ENCODE peak calls at places on chromosomes 16 and 17, in six cellular contexts. One of them, this sample, is unnamed.

GRCh38 chr16:72827907-72828306 is 220.0 kb downstream of the ZFHX3 start:
- DNase-seq in suprapubic skin: no peak
- DNase-seq in K562: no peak
- DNase-seq in tibial nerve: no peak
- DNase-seq in GM12878: no peak
- DNase-seq in A549: no peak
- DNase-seq in this sample: no peak

GRCh38 chr16:56824335-56824734 is 40.7 kb upstream of the SLC12A3 start:
- DNase-seq in suprapubic skin: no peak
- DNase-seq in tibial nerve: no peak
- DNase-seq in GM12878: no peak
- DNase-seq in K562: no peak
- DNase-seq in A549: peak; percentile 39
- DNase-seq in this sample: peak; percentile 29

GRCh38 chr16:73068546-73069401 is 20.8 kb upstream of the ZFHX3 start:
- DNase-seq in GM12878: no peak
- DNase-seq in tibial nerve: no peak
- DNase-seq in K562: no peak
- DNase-seq in suprapubic skin: peak; percentile 69
- DNase-seq in A549: no peak
- DNase-seq in this sample: no peak

GRCh38 chr17:63435681-63436522 is 10.2 kb downstream of the CYB561 start:
- DNase-seq in tibial nerve: no peak
- DNase-seq in K562: no peak
- DNase-seq in GM12878: no peak
- DNase-seq in suprapubic skin: no peak
- DNase-seq in A549: peak; percentile 48
- DNase-seq in this sample: peak; percentile 67

GRCh38 chr17:73591278-73592078 is 52.8 kb downstream of the SDK2 start:
- DNase-seq in suprapubic skin: no peak
- DNase-seq in GM12878: peak; percentile 47
- DNase-seq in tibial nerve: no peak
- DNase-seq in K562: no peak
- DNase-seq in A549: no peak
- DNase-seq in this sample: no peak

GRCh38 chr17:67801626-67802175 is 23.6 kb upstream of the BPTF start:
- DNase-seq in tibial nerve: no peak
- DNase-seq in K562: peak; percentile 51
- DNase-seq in suprapubic skin: no peak
- DNase-seq in GM12878: no peak
- DNase-seq in A549: no peak
- DNase-seq in this sample: no peak

GRCh38 chr17:58960068-58960467 is 146.6 kb downstream of the TRIM37 start:
- DNase-seq in suprapubic skin: no peak
- DNase-seq in GM12878: no peak
- DNase-seq in A549: peak; percentile 16
- DNase-seq in K562: peak; percentile 36
- DNase-seq in tibial nerve: no peak
- DNase-seq in this sample: no peak

GRCh38 chr17:72922223-72922622 is 170.3 kb downstream of the SLC39A11 start:
- DNase-seq in suprapubic skin: no peak
- DNase-seq in K562: no peak
- DNase-seq in A549: no peak
- DNase-seq in tibial nerve: no peak
- DNase-seq in GM12878: no peak
- DNase-seq in this sample: no peak

GRCh38 chr17:73969956-73970355 is 233.5 kb upstream of the RPL38 start:
- DNase-seq in suprapubic skin: no peak
- DNase-seq in K562: no peak
- DNase-seq in tibial nerve: peak; percentile 48
- DNase-seq in GM12878: no peak
- DNase-seq in A549: no peak
- DNase-seq in this sample: no peak

GRCh38 chr16:62068747-62069146 is 32.5 kb upstream of the CDH8 start:
- DNase-seq in suprapubic skin: no peak
- DNase-seq in GM12878: no peak
- DNase-seq in tibial nerve: no peak
- DNase-seq in A549: no peak
- DNase-seq in K562: peak; percentile 21
- DNase-seq in this sample: no peak

GRCh38 chr17:76709077-76709950 is 1.5 kb downstream of the MXRA7 start:
- DNase-seq in K562: peak; percentile 55
- DNase-seq in tibial nerve: peak; percentile 89
- DNase-seq in GM12878: no peak
- DNase-seq in suprapubic skin: peak; percentile 88
- DNase-seq in A549: no peak
- DNase-seq in this sample: peak; percentile 50

GRCh38 chr16:2912330-2913199 is 834 bp downstream of the FLYWCH1 start:
- DNase-seq in A549: peak; percentile 28
- DNase-seq in K562: peak; percentile 57
- DNase-seq in tibial nerve: peak; percentile 41
- DNase-seq in GM12878: no peak
- DNase-seq in suprapubic skin: no peak
- DNase-seq in this sample: peak; percentile 33

GRCh38 chr17:7204335-7204734 is 15.3 kb downstream of the DLG4 start:
- DNase-seq in suprapubic skin: peak; percentile 59
- DNase-seq in K562: no peak
- DNase-seq in A549: no peak
- DNase-seq in GM12878: no peak
- DNase-seq in tibial nerve: no peak
- DNase-seq in this sample: no peak

GRCh38 chr16:82892327-82892726 is 265.6 kb downstream of the CDH13 start:
- DNase-seq in K562: no peak
- DNase-seq in tibial nerve: no peak
- DNase-seq in A549: no peak
- DNase-seq in suprapubic skin: no peak
- DNase-seq in GM12878: no peak
- DNase-seq in this sample: no peak

DNA sequence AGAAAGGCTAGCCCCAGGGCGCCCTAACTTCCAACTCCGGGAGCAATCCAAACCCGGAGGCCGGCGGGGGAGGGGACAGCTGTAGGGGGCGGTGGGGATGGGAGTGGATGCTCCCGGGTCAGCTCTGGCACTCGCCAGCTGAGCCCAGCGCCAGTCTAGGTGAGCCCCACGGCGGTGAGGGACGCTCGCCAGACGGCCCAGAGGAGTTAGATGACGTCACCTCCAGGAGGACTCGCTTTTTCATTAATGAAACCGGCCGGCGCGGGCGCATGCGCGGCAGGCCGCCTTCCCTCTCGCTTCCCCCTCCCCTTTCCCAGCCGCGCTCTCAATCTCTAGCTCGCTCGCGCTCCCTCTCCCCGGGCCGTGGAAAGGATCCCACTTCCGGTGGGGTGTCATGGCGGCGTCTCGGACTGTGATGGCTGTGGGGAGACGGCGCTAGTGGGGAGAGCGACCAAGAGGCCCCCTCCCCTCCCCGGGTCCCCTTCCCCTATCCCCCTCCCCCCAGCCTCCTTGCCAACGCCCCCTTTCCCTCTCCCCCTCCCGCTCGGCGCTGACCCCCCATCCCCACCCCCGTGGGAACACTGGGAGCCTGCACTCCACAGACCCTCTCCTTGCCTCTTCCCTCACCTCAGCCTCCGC is at the start of gene NF1:
- DNase-seq in tibial nerve: peak; percentile 90
- DNase-seq in GM12878: peak; percentile 63
- DNase-seq in K562: peak; percentile 98
- DNase-seq in A549: peak; percentile 99
- DNase-seq in suprapubic skin: peak; percentile 97
- DNase-seq in this sample: peak; percentile 98
- TF ChIP-seq CTCF in tibial nerve: no peak
- TF ChIP-seq CTCF in GM12878: no peak
- TF ChIP-seq CTCF in K562: no peak
- TF ChIP-seq CTCF in A549: no peak
- TF ChIP-seq CTCF in suprapubic skin: no peak
- TF ChIP-seq CTCF in this sample: no peak

GRCh38 chr16:66661210-66661560 is 35.4 kb downstream of the CMTM4 start:
- DNase-seq in A549: no peak
- DNase-seq in K562: peak; percentile 23
- DNase-seq in tibial nerve: no peak
- DNase-seq in suprapubic skin: no peak
- DNase-seq in GM12878: no peak
- DNase-seq in this sample: no peak
- TF ChIP-seq EP300 in A549: no peak
- TF ChIP-seq EP300 in K562: no peak
- TF ChIP-seq EP300 in tibial nerve: no peak
- TF ChIP-seq EP300 in suprapubic skin: no peak
- TF ChIP-seq EP300 in GM12878: no peak
- TF ChIP-seq EP300 in this sample: no peak

GRCh38 chr17:47980516-47980915 is 9.6 kb downstream of the CDK5RAP3 start:
- DNase-seq in GM12878: no peak
- DNase-seq in K562: no peak
- DNase-seq in A549: no peak
- DNase-seq in suprapubic skin: no peak
- DNase-seq in tibial nerve: no peak
- DNase-seq in this sample: no peak

GRCh38 chr17:47981462-47981861 is 10.5 kb downstream of the CDK5RAP3 start:
- DNase-seq in tibial nerve: no peak
- DNase-seq in A549: no peak
- DNase-seq in GM12878: no peak
- DNase-seq in K562: no peak
- DNase-seq in suprapubic skin: no peak
- DNase-seq in this sample: no peak

GRCh38 chr17:47975189-47975814 is 4.4 kb downstream of the CDK5RAP3 start:
- DNase-seq in suprapubic skin: no peak
- DNase-seq in tibial nerve: no peak
- DNase-seq in A549: no peak
- DNase-seq in K562: no peak
- DNase-seq in GM12878: no peak
- DNase-seq in this sample: no peak

GRCh38 chr17:47975815-47976190 is 4.9 kb downstream of the CDK5RAP3 start:
- DNase-seq in tibial nerve: no peak
- DNase-seq in GM12878: no peak
- DNase-seq in A549: no peak
- DNase-seq in K562: no peak
- DNase-seq in suprapubic skin: no peak
- DNase-seq in this sample: no peak

GRCh38 chr17:47978324-47978723 is 7.4 kb downstream of the CDK5RAP3 start:
- DNase-seq in A549: peak; percentile 93
- DNase-seq in suprapubic skin: no peak
- DNase-seq in tibial nerve: peak; percentile 23
- DNase-seq in GM12878: no peak
- DNase-seq in K562: peak; percentile 76
- DNase-seq in this sample: peak; percentile 61
- TF ChIP-seq CTCF in A549: peak; percentile 82
- TF ChIP-seq CTCF in suprapubic skin: peak; percentile 61
- TF ChIP-seq CTCF in tibial nerve: peak; percentile 70
- TF ChIP-seq CTCF in GM12878: peak; percentile 73
- TF ChIP-seq CTCF in K562: peak; percentile 79
- TF ChIP-seq CTCF in this sample: no peak

GRCh38 chr17:32701860-32702259 is 175.1 kb downstream of the MYO1D start:
- DNase-seq in suprapubic skin: no peak
- DNase-seq in A549: no peak
- DNase-seq in GM12878: no peak
- DNase-seq in tibial nerve: no peak
- DNase-seq in K562: no peak
- DNase-seq in this sample: no peak
- TF ChIP-seq EP300 in suprapubic skin: no peak
- TF ChIP-seq EP300 in A549: no peak
- TF ChIP-seq EP300 in GM12878: no peak
- TF ChIP-seq EP300 in tibial nerve: no peak
- TF ChIP-seq EP300 in K562: no peak
- TF ChIP-seq EP300 in this sample: no peak

This sample was measured in stomach.